ENCODE peak calls at places on chromosome 2, in seven cellular contexts. B, W, M, I, H, L and N are unnamed samples.

GRCh38 chr2:22002066-22002465 is 878.3 kb downstream of the TDRD15 start:
- DNase-seq in B (no peak), W (no peak), M (no peak), I (no peak), H (no peak), L (no peak), N (no peak)

GRCh38 chr2:75047907-75048625 is 89.6 kb downstream of the POLE4 start:
- DNase-seq in B (no peak), W (peak; percentile 22), M (no peak), I (no peak), H (no peak), L (no peak), N (no peak)

GRCh38 chr2:179824961-179825360 is 36.5 kb downstream of the ZNF385B start:
- DNase-seq in B (no peak), W (no peak), M (no peak), I (no peak), H (no peak), L (no peak), N (no peak)

GRCh38 chr2:164847966-164848365 is 6.3 kb upstream of the COBLL1 start:
- DNase-seq in B (peak; percentile 35), W (peak; percentile 91), M (no peak), I (no peak), H (no peak), L (peak; percentile 64), N (no peak)

GRCh38 chr2:36663851-36664715 is 32.4 kb upstream of the VIT start:
- DNase-seq in B (peak; percentile 75), W (peak; percentile 49), M (no peak), I (peak; percentile 64), H (no peak), L (peak; percentile 23), N (no peak)

GRCh38 chr2:207315131-207315530 is 149.4 kb upstream of the KLF7 start:
- DNase-seq in B (no peak), W (no peak), M (no peak), I (no peak), H (no peak), L (no peak), N (no peak)

GRCh38 chr2:72934683-72935610 is 17.6 kb downstream of the EMX1 start:
- DNase-seq in B (no peak), W (peak; percentile 82), M (peak; percentile 16), I (peak; percentile 23), H (peak; percentile 33), L (no peak), N (no peak)

GRCh38 chr2:172429351-172429968 is 2.1 kb downstream of the ITGA6 start:
- DNase-seq in B (peak; percentile 50), W (peak; percentile 58), M (no peak), I (no peak), H (no peak), L (peak; percentile 55), N (peak; percentile 28)

GRCh38 chr2:140696449-140696848 is 1434.4 kb downstream of the LRP1B start:
- DNase-seq in B (peak; percentile 30), W (peak; percentile 1), M (no peak), I (peak; percentile 24), H (no peak), L (no peak), N (no peak)

GRCh38 chr2:156329922-156330726 is 2.4 kb downstream of the NR4A2 start:
- DNase-seq in B (no peak), W (no peak), M (no peak), I (no peak), H (no peak), L (no peak), N (no peak)

GRCh38 chr2:104213758-104214157 is 640.2 kb upstream of the POU3F3 start:
- DNase-seq in B (no peak), W (no peak), M (no peak), I (no peak), H (no peak), L (no peak), N (no peak)

GRCh38 chr2:47303341-47304148 is 99.4 kb upstream of the MSH2 start:
- DNase-seq in B (no peak), W (no peak), M (no peak), I (no peak), H (no peak), L (no peak), N (no peak)

GRCh38 chr2:150389487-150389886 is 98.0 kb downstream of the RND3 start:
- DNase-seq in B (no peak), W (peak; percentile 15), M (no peak), I (no peak), H (no peak), L (no peak), N (no peak)

GRCh38 chr2:136384541-136385303 is 266.8 kb upstream of the CXCR4 start:
- DNase-seq in B (peak; percentile 65), W (peak; percentile 40), M (peak; percentile 68), I (peak; percentile 39), H (no peak), L (peak; percentile 20), N (no peak)

GRCh38 chr2:231764752-231765151 is 16.3 kb downstream of the PDE6D start:
- DNase-seq in B (no peak), W (no peak), M (no peak), I (no peak), H (no peak), L (no peak), N (no peak)

GRCh38 chr2:70553334-70553583 is 367 bp downstream of the TGFA start:
- DNase-seq in B (peak; percentile 70), W (peak; percentile 66), M (no peak), I (no peak), H (no peak), L (peak; percentile 38), N (peak; percentile 88)

GRCh38 chr2:182866461-182867369 is at the start of gene FRZB:
- DNase-seq in B (peak; percentile 77), W (peak; percentile 10), M (no peak), I (no peak), H (peak; percentile 90), L (peak; percentile 17), N (peak; percentile 88)

GRCh38 chr2:151976945-151977353 is 121.9 kb downstream of the CACNB4 start:
- DNase-seq in B (no peak), W (no peak), M (no peak), I (no peak), H (no peak), L (no peak), N (no peak)

GRCh38 chr2:224369028-224369632 is 32.8 kb downstream of the FAM124B start:
- DNase-seq in B (peak; percentile 71), W (peak; percentile 20), M (no peak), I (peak; percentile 37), H (no peak), L (no peak), N (no peak)

DNA sequence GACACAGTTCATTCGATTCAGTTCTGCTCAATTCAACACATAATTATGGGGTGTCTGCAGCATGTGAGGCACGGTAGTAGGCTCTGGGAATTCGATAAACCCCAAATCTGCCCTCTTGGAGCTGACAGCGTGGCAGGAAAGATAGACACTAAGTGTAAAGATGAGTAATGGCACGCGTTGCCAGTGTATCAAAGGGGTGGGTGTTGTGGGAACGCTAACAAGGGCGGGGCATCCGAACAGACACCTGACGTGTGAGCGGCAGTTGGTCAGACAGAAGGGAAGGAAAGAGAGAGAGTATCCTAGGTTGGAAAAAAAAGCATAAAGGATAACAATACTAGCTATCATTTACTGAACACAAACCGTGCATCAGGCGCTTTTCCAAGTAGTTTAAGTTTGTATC is 125.7 kb upstream of the HAAO start:
- DNase-seq in B (no peak), W (no peak), M (no peak), I (no peak), H (no peak), L (no peak), N (no peak)
- H3K36me3 ChIP-seq in B (no peaks in the 10 kb centered on the region), W (no peaks in the 10 kb centered on the region), M (no peaks in the 10 kb centered on the region), I (no peaks in the 10 kb centered on the region), H (no peaks in the 10 kb centered on the region), L (no peaks in the 10 kb centered on the region), N (no peaks in the 10 kb centered on the region)

DNA sequence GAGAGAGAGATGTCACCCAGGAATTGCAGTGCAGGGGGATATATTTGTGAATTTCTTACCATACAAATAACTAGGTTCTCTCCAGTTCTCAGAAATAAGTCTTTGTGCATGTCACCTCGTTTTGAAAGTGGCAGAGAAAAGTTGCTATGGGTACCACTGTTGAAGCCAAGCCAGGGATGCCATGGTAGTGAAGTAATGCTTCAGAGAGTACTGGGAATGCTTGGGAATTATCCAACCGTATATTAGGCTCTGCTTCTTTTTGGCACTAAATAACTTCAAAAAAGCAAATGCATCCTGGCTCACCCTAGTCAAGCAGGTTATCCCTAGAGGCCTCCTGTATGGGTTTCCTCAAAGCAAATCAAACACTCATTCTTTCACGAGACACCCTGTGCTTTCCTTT is 50.7 kb upstream of the DDX18 start:
- DNase-seq in B (no peak), W (no peak), M (no peak), I (no peak), H (no peak), L (no peak), N (no peak)
- H3K27ac ChIP-seq in B (no peak overlapping the region), W (no peak overlapping the region), M (no peak overlapping the region), I (no peak overlapping the region), H (no peak overlapping the region), L (no peak overlapping the region), N (no peak overlapping the region)

DNA sequence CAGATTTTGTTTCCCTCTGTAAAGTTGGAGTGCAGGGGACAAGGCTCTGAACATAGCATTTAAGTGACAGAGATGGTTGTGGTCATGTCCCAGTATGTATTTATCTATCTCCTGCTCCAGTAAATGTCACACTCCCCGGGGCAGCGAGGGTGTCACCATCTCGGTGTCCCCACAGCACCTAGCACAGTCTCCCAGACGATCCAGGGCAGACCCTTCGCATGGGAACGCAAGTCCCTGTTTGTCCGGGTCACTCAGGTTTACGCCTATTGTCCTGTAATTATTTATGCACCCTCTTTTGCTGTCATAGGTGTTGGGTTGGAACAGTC is 12.6 kb upstream of the NTSR2 start:
- DNase-seq in B (no peak), W (no peak), M (no peak), I (no peak), H (no peak), L (no peak), N (no peak)
- H3K36me3 ChIP-seq in B (no peaks in the 10 kb centered on the region), W (no peaks in the 10 kb centered on the region), M (no peaks in the 10 kb centered on the region), I (no peaks in the 10 kb centered on the region), H (no peaks in the 10 kb centered on the region), L (no peaks in the 10 kb centered on the region), N (no peaks in the 10 kb centered on the region)

GRCh38 chr2:237708491-237708890 is 81.1 kb downstream of the LRRFIP1 start:
- DNase-seq in B (no peak), W (no peak), M (no peak), I (no peak), H (no peak), L (no peak), N (peak; percentile 83)

GRCh38 chr2:237705225-237705524 is 77.8 kb downstream of the LRRFIP1 start:
- DNase-seq in B (no peak), W (peak; percentile 62), M (no peak), I (no peak), H (no peak), L (no peak), N (no peak)

GRCh38 chr2:237707859-237708398 is 80.5 kb downstream of the LRRFIP1 start:
- DNase-seq in B (no peak), W (no peak), M (no peak), I (no peak), H (no peak), L (no peak), N (no peak)

GRCh38 chr2:237704476-237705224 is 77.3 kb downstream of the LRRFIP1 start:
- DNase-seq in B (no peak), W (peak; percentile 57), M (no peak), I (no peak), H (no peak), L (no peak), N (no peak)

DNA sequence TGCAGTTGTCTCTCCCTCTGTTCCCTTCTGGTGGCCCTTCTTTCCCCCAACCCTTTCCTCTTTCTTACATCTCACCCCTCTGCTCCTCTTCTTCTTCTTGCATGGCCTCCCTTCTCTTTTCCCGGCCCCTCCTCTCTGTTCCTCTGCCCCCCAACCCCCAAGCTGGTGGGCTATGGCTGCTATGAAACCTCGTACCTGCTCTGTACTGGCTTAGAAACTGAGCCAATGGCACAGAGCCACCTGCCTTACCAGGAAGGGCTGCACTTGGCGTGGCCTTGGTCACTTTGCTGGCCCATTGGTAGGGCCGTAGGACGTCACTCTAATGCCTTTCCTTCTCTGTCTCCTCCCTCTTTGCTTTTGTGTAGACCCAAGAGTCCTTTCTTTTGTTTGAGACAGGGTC is 78.9 kb downstream of the LRRFIP1 start:
- DNase-seq in B (no peak), W (no peak), M (no peak), I (no peak), H (no peak), L (no peak), N (no peak)
- H3K27ac ChIP-seq in B (no peak overlapping the region), W (no peak overlapping the region), M (no peak overlapping the region), I (no peak overlapping the region), H (no peak overlapping the region), L (peak overlapping the region; percentile 76), N (peak overlapping the region; percentile 84)